ENCODE peak calls at places on chromosomes 12 and 14, in eight cellular contexts. Q is NCI-H524; O is stimulated activated CD4-positive, alpha-beta T cell treated with anti-CD3 and anti-CD28 coated beads, Interleukin-2, amount 100 ng/mL, for 48 hours; H is psoas muscle; S is heart right ventricle; N is non-pigmented ciliary epithelial cell; Z is WTC11; U is esophagus muscularis mucosa. E is an unnamed sample.

GRCh38 chr12:7289743-7290142 is 14.1 kb upstream of the ACSM4 start:
- DNase-seq in Q (no peak), O (no peak), H (no peak), S (no peak), N (no peak), Z (no peak), U (no peak), E (no peak)

GRCh38 chr12:5083955-5084849 is 40.5 kb downstream of the KCNA5 start:
- DNase-seq in Q (no peak), O (peak; percentile 36), H (no peak), S (peak; percentile 50), N (no peak), Z (no peak), U (no peak), E (no peak)

GRCh38 chr14:64541971-64542838 is 1.7 kb downstream of the HSPA2 start:
- DNase-seq in Q (no peak), O (no peak), H (no peak), S (no peak), N (no peak), Z (no peak), U (no peak), E (no peak)

GRCh38 chr14:64867182-64867581 is 12.5 kb downstream of the SPTB start:
- DNase-seq in Q (no peak), O (no peak), H (peak; percentile 52), S (no peak), N (no peak), Z (no peak), U (no peak), E (no peak)

GRCh38 chr14:104358528-104359300 is 220.3 kb downstream of the KIF26A start:
- DNase-seq in Q (no peak), O (no peak), H (peak; percentile 39), S (no peak), N (no peak), Z (no peak), U (no peak), E (no peak)

GRCh38 chr12:124459852-124460645 is 107.4 kb downstream of the NCOR2 start:
- DNase-seq in Q (no peak), O (no peak), H (no peak), S (no peak), N (no peak), Z (no peak), U (no peak), E (no peak)

GRCh38 chr12:101792046-101792931 is 38.5 kb downstream of the GNPTAB start:
- DNase-seq in Q (no peak), O (no peak), H (no peak), S (no peak), N (no peak), Z (no peak), U (no peak), E (no peak)

GRCh38 chr14:79543966-79544365 is 667.3 kb downstream of the DIO2 start:
- DNase-seq in Q (no peak), O (no peak), H (no peak), S (no peak), N (no peak), Z (peak; percentile 38), U (no peak), E (no peak)

GRCh38 chr14:54763761-54764160 is 138.9 kb downstream of the GCH1 start:
- DNase-seq in Q (no peak), O (no peak), H (no peak), S (no peak), N (no peak), Z (no peak), U (no peak), E (no peak)

GRCh38 chr14:23396126-23396525 is 11.9 kb downstream of the MYH6 start:
- DNase-seq in Q (no peak), O (no peak), H (peak; percentile 25), S (no peak), N (no peak), Z (no peak), U (no peak), E (no peak)

GRCh38 chr12:56282030-56282429 is 15.3 kb downstream of the COQ10A start:
- DNase-seq in Q (no peak), O (no peak), H (no peak), S (no peak), N (no peak), Z (no peak), U (no peak), E (no peak)

GRCh38 chr12:108788911-108789310 is 57.6 kb upstream of the CORO1C start:
- DNase-seq in Q (no peak), O (no peak), H (no peak), S (no peak), N (no peak), Z (no peak), U (no peak), E (no peak)

GRCh38 chr14:37168721-37169120 is 3.7 kb downstream of the SLC25A21 start:
- DNase-seq in Q (no peak), O (no peak), H (no peak), S (no peak), N (no peak), Z (no peak), U (no peak), E (no peak)

GRCh38 chr12:28710882-28711281 is 438.2 kb upstream of the FAR2 start:
- DNase-seq in Q (no peak), O (no peak), H (no peak), S (no peak), N (peak; percentile 83), Z (no peak), U (no peak), E (no peak)

GRCh38 chr12:27554421-27555186 is 30.6 kb downstream of the PPFIBP1 start:
- DNase-seq in Q (no peak), O (no peak), H (peak; percentile 79), S (peak; percentile 73), N (no peak), Z (no peak), U (no peak), E (peak; percentile 70)

GRCh38 chr12:85280138-85280983 is at the start of gene ALX1:
- DNase-seq in Q (peak; percentile 91), O (no peak), H (peak; percentile 50), S (no peak), N (no peak), Z (peak; percentile 88), U (no peak), E (peak; percentile 21)

GRCh38 chr12:26611598-26611997 is 221.4 kb downstream of the ITPR2 start:
- DNase-seq in Q (no peak), O (no peak), H (no peak), S (no peak), N (no peak), Z (no peak), U (no peak), E (no peak)

GRCh38 chr14:58077621-58078020 is 74.4 kb downstream of the ARMH4 start:
- DNase-seq in Q (no peak), O (no peak), H (no peak), S (no peak), N (no peak), Z (no peak), U (no peak), E (no peak)

GRCh38 chr12:42976122-42976521 is 386.6 kb upstream of the PRICKLE1 start:
- DNase-seq in Q (no peak), O (no peak), H (no peak), S (no peak), N (no peak), Z (no peak), U (no peak), E (no peak)

GRCh38 chr12:6827437-6827894 is 741 bp upstream of the P3H3 start:
- DNase-seq in Q (peak; percentile 75), O (peak; percentile 50), H (peak; percentile 85), S (peak; percentile 89), N (no peak), Z (peak; percentile 89), U (peak; percentile 95), E (peak; percentile 91)

GRCh38 chr12:25811656-25812126 is 146.8 kb upstream of the RASSF8 start:
- DNase-seq in Q (no peak), O (no peak), H (no peak), S (no peak), N (no peak), Z (no peak), U (no peak), E (no peak)

GRCh38 chr12:96906849-96907664 is at the start of gene NEDD1:
- DNase-seq in Q (peak; percentile 24), O (peak; percentile 77), H (peak; percentile 92), S (peak; percentile 86), N (no peak), Z (peak; percentile 93), U (peak; percentile 96), E (peak; percentile 89)

GRCh38 chr12:10182662-10183061 is 3.8 kb downstream of the TMEM52B start:
- DNase-seq in Q (no peak), O (no peak), H (no peak), S (no peak), N (peak; percentile 37), Z (no peak), U (no peak), E (no peak)

GRCh38 chr14:52918486-52918885 is 32.4 kb downstream of the FERMT2 start:
- DNase-seq in Q (no peak), O (no peak), H (no peak), S (no peak), N (no peak), Z (no peak), U (no peak), E (no peak)

GRCh38 chr12:75020068-75020557 is 189.5 kb downstream of the KCNC2 start:
- DNase-seq in Q (no peak), O (no peak), H (no peak), S (no peak), N (no peak), Z (no peak), U (no peak), E (no peak)

GRCh38 chr14:105292810-105293711 is 7.7 kb downstream of the BRF1 start:
- DNase-seq in Q (no peak), O (peak; percentile 43), H (no peak), S (no peak), N (no peak), Z (no peak), U (no peak), E (no peak)

GRCh38 chr14:76922599-76922998 is 96.4 kb downstream of the LRRC74A start:
- DNase-seq in Q (no peak), O (no peak), H (no peak), S (no peak), N (no peak), Z (no peak), U (no peak), E (no peak)

GRCh38 chr14:67636361-67636919 is 16.7 kb downstream of the ARG2 start:
- DNase-seq in Q (no peak), O (no peak), H (no peak), S (no peak), N (no peak), Z (no peak), U (no peak), E (no peak)

GRCh38 chr12:4379410-4379809 is at the start of gene FGF23:
- DNase-seq in Q (peak; percentile 69), O (no peak), H (no peak), S (peak; percentile 31), N (no peak), Z (peak; percentile 84), U (peak; percentile 90), E (peak; percentile 37)

GRCh38 chr12:59304077-59304721 is 291.6 kb upstream of the SLC16A7 start:
- DNase-seq in Q (no peak), O (no peak), H (no peak), S (no peak), N (no peak), Z (no peak), U (no peak), E (no peak)

GRCh38 chr12:3670083-3670620 is 82.8 kb downstream of the CRACR2A start:
- DNase-seq in Q (no peak), O (no peak), H (no peak), S (no peak), N (no peak), Z (no peak), U (no peak), E (no peak)

GRCh38 chr14:103593577-103593976 is 30.8 kb downstream of the COA8 start:
- DNase-seq in Q (no peak), O (no peak), H (no peak), S (no peak), N (no peak), Z (no peak), U (no peak), E (no peak)

GRCh38 chr12:94650143-94651056 is at the start of gene TMCC3:
- DNase-seq in Q (no peak), O (no peak), H (peak; percentile 86), S (peak; percentile 22), N (no peak), Z (peak; percentile 48), U (no peak), E (peak; percentile 67)

GRCh38 chr12:55899035-55899434 is 28.7 kb downstream of the PYM1 start:
- DNase-seq in Q (no peak), O (peak; percentile 11), H (no peak), S (no peak), N (peak; percentile 45), Z (no peak), U (no peak), E (no peak)